ENCODE peak calls at places on chromosome 10, in nine cellular contexts. H, R, S, K, Q, V, G, M and E are unnamed samples.

GRCh38 chr10:44966129-44966815 is 6.7 kb downstream of the RASSF4 start:
- DNase-seq in H (no peak), R (no peak), S (no peak), K (no peak), Q (no peak), V (no peak), G (no peak), M (no peak), E (no peak)

GRCh38 chr10:29840516-29841276 is 205.9 kb upstream of the SVIL start:
- DNase-seq in H (peak), R (no peak), S (no peak), K (no peak), Q (no peak), V (no peak), G (no peak), M (no peak), E (peak)

GRCh38 chr10:58660577-58661255 is 148.0 kb downstream of the BICC1 start:
- DNase-seq in H (no peak), R (no peak), S (no peak), K (no peak), Q (peak), V (no peak), G (no peak), M (no peak), E (no peak)

GRCh38 chr10:17789396-17789795 is 19.8 kb upstream of the MRC1 start:
- DNase-seq in H (no peak), R (no peak), S (no peak), K (no peak), Q (no peak), V (no peak), G (no peak), M (no peak), E (no peak)

GRCh38 chr10:101538481-101538880 is 49.6 kb downstream of the POLL start:
- DNase-seq in H (no peak), R (no peak), S (no peak), K (no peak), Q (no peak), V (no peak), G (no peak), M (no peak), E (no peak)

GRCh38 chr10:77311186-77311585 is 326.4 kb downstream of the KCNMA1 start:
- DNase-seq in H (peak), R (no peak), S (no peak), K (no peak), Q (no peak), V (no peak), G (no peak), M (no peak), E (no peak)

GRCh38 chr10:79468015-79468560 is 22.7 kb upstream of the ZCCHC24 start:
- DNase-seq in H (no peak), R (no peak), S (no peak), K (no peak), Q (no peak), V (peak), G (no peak), M (no peak), E (no peak)

GRCh38 chr10:15419279-15419874 is 48.3 kb upstream of the FAM171A1 start:
- DNase-seq in H (peak), R (no peak), S (no peak), K (peak), Q (peak), V (peak), G (peak), M (no peak), E (peak)

GRCh38 chr10:131694168-131694962 is 206.4 kb upstream of the PPP2R2D start:
- DNase-seq in H (no peak), R (no peak), S (no peak), K (no peak), Q (no peak), V (no peak), G (no peak), M (no peak), E (no peak)

GRCh38 chr10:86798636-86799035 is 42.2 kb downstream of the BMPR1A start:
- DNase-seq in H (no peak), R (no peak), S (no peak), K (no peak), Q (peak), V (no peak), G (no peak), M (no peak), E (no peak)

GRCh38 chr10:7942311-7942710 is 112.2 kb upstream of the GATA3 start:
- DNase-seq in H (no peak), R (no peak), S (no peak), K (no peak), Q (no peak), V (no peak), G (no peak), M (no peak), E (no peak)